ENCODE peak calls at places on chromosomes 6 and 20, in six cellular contexts. D, V, B, E, R and Y are unnamed samples.

GRCh38 chr20:36493801-36494114 is 47.6 kb upstream of the MYL9 start:
- DNase-seq in R (no peak), E (peak), B (peak), D (peak), V (peak), Y (no peak)

GRCh38 chr20:18654448-18654773 is 66.6 kb downstream of the DTD1 start:
- DNase-seq in R (no peak), D (no peak), B (no peak), V (no peak), E (no peak), Y (no peak)

GRCh38 chr6:113980937-113981554 is 10.1 kb upstream of the HDAC2 start:
- DNase-seq in B (no peak), R (peak), V (no peak), E (peak), D (peak), Y (no peak)

GRCh38 chr6:109096198-109096597 is 891 bp downstream of the CEP57L1 start:
- DNase-seq in V (no peak), E (no peak), R (no peak), D (no peak), B (no peak), Y (no peak)

GRCh38 chr20:57187068-57187634 is 79.3 kb downstream of the BMP7 start:
- DNase-seq in E (no peak), V (no peak), R (no peak), B (no peak), D (no peak), Y (no peak)

GRCh38 chr6:110524305-110524704 is 47.9 kb upstream of the SLC22A16 start:
- DNase-seq in B (no peak), R (no peak), V (no peak), E (no peak), D (no peak), Y (no peak)

GRCh38 chr6:51579013-51579412 is 508.4 kb downstream of the PKHD1 start:
- DNase-seq in B (no peak), R (no peak), V (no peak), E (no peak), D (no peak), Y (no peak)

GRCh38 chr20:16729565-16730460 is at the start of gene SNRPB2:
- DNase-seq in R (peak), B (peak), D (peak), V (peak), E (peak), Y (peak)

GRCh38 chr6:151060096-151060741 is 179.5 kb upstream of the AKAP12 start:
- DNase-seq in D (peak), V (peak), R (no peak), B (peak), E (peak), Y (no peak)

GRCh38 chr6:164887660-164888059 is 421.7 kb downstream of the C6orf118 start:
- DNase-seq in D (no peak), R (no peak), V (no peak), B (no peak), E (no peak), Y (no peak)

GRCh38 chr20:51341581-51341980 is 200.9 kb downstream of the NFATC2 start:
- DNase-seq in V (no peak), E (peak), R (no peak), B (no peak), D (peak), Y (no peak)